ENCODE peak calls at places on chromosome 2, in eight cellular contexts. One of them, this sample, is unnamed.

GRCh38 chr2:127081826-127082633 is 24.9 kb downstream of the BIN1 start:
- DNase-seq in neural progenitor cell: no peak
- DNase-seq in HCT116: no peak
- DNase-seq in GM23248: no peak
- DNase-seq in SK-N-SH: no peak
- DNase-seq in OCI-LY7: peak; percentile 63
- DNase-seq in GM23338: peak; percentile 44
- DNase-seq in hepatocyte: peak; percentile 52
- DNase-seq in this sample: no peak

GRCh38 chr2:86044045-86044444 is 61.6 kb downstream of the POLR1A start:
- DNase-seq in neural progenitor cell: no peak
- DNase-seq in HCT116: no peak
- DNase-seq in GM23248: no peak
- DNase-seq in SK-N-SH: no peak
- DNase-seq in OCI-LY7: no peak
- DNase-seq in GM23338: no peak
- DNase-seq in hepatocyte: no peak
- DNase-seq in this sample: no peak

GRCh38 chr2:84201158-84201557 is 257.9 kb downstream of the SUCLG1 start:
- DNase-seq in neural progenitor cell: no peak
- DNase-seq in HCT116: no peak
- DNase-seq in GM23248: no peak
- DNase-seq in SK-N-SH: no peak
- DNase-seq in OCI-LY7: no peak
- DNase-seq in GM23338: no peak
- DNase-seq in hepatocyte: no peak
- DNase-seq in this sample: peak; percentile 15

GRCh38 chr2:171547720-171548119 is 25.4 kb downstream of the CYBRD1 start:
- DNase-seq in neural progenitor cell: no peak
- DNase-seq in HCT116: no peak
- DNase-seq in GM23248: peak; percentile 49
- DNase-seq in SK-N-SH: no peak
- DNase-seq in OCI-LY7: no peak
- DNase-seq in GM23338: no peak
- DNase-seq in hepatocyte: no peak
- DNase-seq in this sample: no peak

GRCh38 chr2:161237397-161238263 is 70.6 kb upstream of the PSMD14 start:
- DNase-seq in neural progenitor cell: peak; percentile 82
- DNase-seq in HCT116: no peak
- DNase-seq in GM23248: peak; percentile 72
- DNase-seq in SK-N-SH: peak; percentile 78
- DNase-seq in OCI-LY7: peak; percentile 49
- DNase-seq in GM23338: peak; percentile 73
- DNase-seq in hepatocyte: peak; percentile 54
- DNase-seq in this sample: peak; percentile 37

GRCh38 chr2:178884440-178884839 is 77.2 kb upstream of the TTN start:
- DNase-seq in neural progenitor cell: no peak
- DNase-seq in HCT116: no peak
- DNase-seq in GM23248: no peak
- DNase-seq in SK-N-SH: no peak
- DNase-seq in OCI-LY7: no peak
- DNase-seq in GM23338: no peak
- DNase-seq in hepatocyte: no peak
- DNase-seq in this sample: no peak

GRCh38 chr2:137220438-137220998 is 455.2 kb downstream of the THSD7B start:
- DNase-seq in neural progenitor cell: no peak
- DNase-seq in HCT116: no peak
- DNase-seq in GM23248: peak; percentile 78
- DNase-seq in SK-N-SH: no peak
- DNase-seq in OCI-LY7: no peak
- DNase-seq in GM23338: no peak
- DNase-seq in hepatocyte: no peak
- DNase-seq in this sample: no peak

GRCh38 chr2:24723668-24724067 is 69.5 kb downstream of the PTRHD1 start:
- DNase-seq in neural progenitor cell: no peak
- DNase-seq in HCT116: no peak
- DNase-seq in GM23248: no peak
- DNase-seq in SK-N-SH: no peak
- DNase-seq in OCI-LY7: no peak
- DNase-seq in GM23338: no peak
- DNase-seq in hepatocyte: no peak
- DNase-seq in this sample: no peak

GRCh38 chr2:29010946-29011649 is 30.0 kb downstream of the TOGARAM2 start:
- DNase-seq in neural progenitor cell: peak; percentile 32
- DNase-seq in HCT116: no peak
- DNase-seq in GM23248: peak; percentile 14
- DNase-seq in SK-N-SH: no peak
- DNase-seq in OCI-LY7: peak; percentile 6
- DNase-seq in GM23338: peak; percentile 29
- DNase-seq in hepatocyte: peak; percentile 65
- DNase-seq in this sample: peak; percentile 29

GRCh38 chr2:242032780-242033656 is 163.5 kb downstream of the RTP5 start:
- DNase-seq in neural progenitor cell: no peak
- DNase-seq in HCT116: no peak
- DNase-seq in GM23248: no peak
- DNase-seq in SK-N-SH: no peak
- DNase-seq in OCI-LY7: no peak
- DNase-seq in GM23338: no peak
- DNase-seq in hepatocyte: no peak
- DNase-seq in this sample: no peak

GRCh38 chr2:115782286-115782685 is 1339.8 kb downstream of the DPP10 start:
- DNase-seq in neural progenitor cell: no peak
- DNase-seq in HCT116: no peak
- DNase-seq in GM23248: no peak
- DNase-seq in SK-N-SH: no peak
- DNase-seq in OCI-LY7: no peak
- DNase-seq in GM23338: no peak
- DNase-seq in hepatocyte: no peak
- DNase-seq in this sample: no peak

GRCh38 chr2:98912221-98912851 is 23.7 kb downstream of the CRACDL start:
- DNase-seq in neural progenitor cell: no peak
- DNase-seq in HCT116: peak; percentile 29
- DNase-seq in GM23248: peak; percentile 96
- DNase-seq in SK-N-SH: peak; percentile 63
- DNase-seq in OCI-LY7: no peak
- DNase-seq in GM23338: no peak
- DNase-seq in hepatocyte: peak; percentile 62
- DNase-seq in this sample: no peak

GRCh38 chr2:6914829-6915228 is 2.4 kb upstream of the RNF144A start:
- DNase-seq in neural progenitor cell: no peak
- DNase-seq in HCT116: peak; percentile 71
- DNase-seq in GM23248: peak; percentile 54
- DNase-seq in SK-N-SH: no peak
- DNase-seq in OCI-LY7: no peak
- DNase-seq in GM23338: no peak
- DNase-seq in hepatocyte: no peak
- DNase-seq in this sample: no peak

GRCh38 chr2:219448099-219448775 is 13.6 kb downstream of the SPEG start:
- DNase-seq in neural progenitor cell: peak; percentile 56
- DNase-seq in HCT116: no peak
- DNase-seq in GM23248: no peak
- DNase-seq in SK-N-SH: no peak
- DNase-seq in OCI-LY7: no peak
- DNase-seq in GM23338: peak; percentile 80
- DNase-seq in hepatocyte: no peak
- DNase-seq in this sample: no peak
- TF ChIP-seq EZH2phosphoT487 in neural progenitor cell: peak; percentile 50
- TF ChIP-seq EZH2phosphoT487 in HCT116: no peak
- TF ChIP-seq EZH2phosphoT487 in GM23248: no peak
- TF ChIP-seq EZH2phosphoT487 in SK-N-SH: no peak
- TF ChIP-seq EZH2phosphoT487 in OCI-LY7: no peak
- TF ChIP-seq EZH2phosphoT487 in GM23338: no peak
- TF ChIP-seq EZH2phosphoT487 in hepatocyte: no peak
- TF ChIP-seq EZH2phosphoT487 in this sample: no peak

GRCh38 chr2:149989447-149990063 is 402.0 kb upstream of the MMADHC start:
- DNase-seq in neural progenitor cell: no peak
- DNase-seq in HCT116: no peak
- DNase-seq in GM23248: peak; percentile 62
- DNase-seq in SK-N-SH: no peak
- DNase-seq in OCI-LY7: no peak
- DNase-seq in GM23338: no peak
- DNase-seq in hepatocyte: no peak
- DNase-seq in this sample: no peak
- TF ChIP-seq EZH2phosphoT487 in neural progenitor cell: no peak
- TF ChIP-seq EZH2phosphoT487 in HCT116: no peak
- TF ChIP-seq EZH2phosphoT487 in GM23248: no peak
- TF ChIP-seq EZH2phosphoT487 in SK-N-SH: no peak
- TF ChIP-seq EZH2phosphoT487 in OCI-LY7: no peak
- TF ChIP-seq EZH2phosphoT487 in GM23338: no peak
- TF ChIP-seq EZH2phosphoT487 in hepatocyte: no peak
- TF ChIP-seq EZH2phosphoT487 in this sample: no peak

DNA sequence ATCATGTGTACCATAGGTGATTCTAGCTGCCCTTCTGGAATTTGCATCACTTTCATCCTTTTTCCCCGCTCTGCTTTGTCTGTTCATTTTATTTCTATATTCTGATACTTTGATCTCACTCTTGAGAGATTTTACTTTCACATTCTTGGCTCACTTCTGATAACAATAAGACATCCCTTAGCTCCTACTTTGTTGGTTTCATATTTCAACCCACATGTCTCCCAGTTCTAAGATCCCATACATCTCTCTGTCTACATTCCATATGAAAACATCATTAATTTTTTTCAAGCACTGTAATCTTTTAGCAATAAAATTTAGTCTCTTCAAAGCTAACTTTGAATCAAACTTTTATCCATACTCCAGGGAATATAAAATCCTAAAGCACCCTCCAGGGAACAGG is 75.5 kb downstream of the COL3A1 start:
- DNase-seq in neural progenitor cell: no peak
- DNase-seq in HCT116: no peak
- DNase-seq in GM23248: no peak
- DNase-seq in SK-N-SH: no peak
- DNase-seq in OCI-LY7: no peak
- DNase-seq in GM23338: no peak
- DNase-seq in hepatocyte: no peak
- DNase-seq in this sample: no peak
- TF ChIP-seq EZH2phosphoT487 in neural progenitor cell: no peak
- TF ChIP-seq EZH2phosphoT487 in HCT116: no peak
- TF ChIP-seq EZH2phosphoT487 in GM23248: no peak
- TF ChIP-seq EZH2phosphoT487 in SK-N-SH: no peak
- TF ChIP-seq EZH2phosphoT487 in OCI-LY7: no peak
- TF ChIP-seq EZH2phosphoT487 in GM23338: no peak
- TF ChIP-seq EZH2phosphoT487 in hepatocyte: no peak
- TF ChIP-seq EZH2phosphoT487 in this sample: no peak

GRCh38 chr2:37224063-37224462 is 7.3 kb downstream of the CEBPZ start:
- DNase-seq in neural progenitor cell: no peak
- DNase-seq in HCT116: no peak
- DNase-seq in GM23248: peak; percentile 9
- DNase-seq in SK-N-SH: no peak
- DNase-seq in OCI-LY7: no peak
- DNase-seq in GM23338: no peak
- DNase-seq in hepatocyte: no peak
- DNase-seq in this sample: no peak
- TF ChIP-seq EZH2phosphoT487 in neural progenitor cell: no peak
- TF ChIP-seq EZH2phosphoT487 in HCT116: no peak
- TF ChIP-seq EZH2phosphoT487 in GM23248: no peak
- TF ChIP-seq EZH2phosphoT487 in SK-N-SH: no peak
- TF ChIP-seq EZH2phosphoT487 in OCI-LY7: no peak
- TF ChIP-seq EZH2phosphoT487 in GM23338: no peak
- TF ChIP-seq EZH2phosphoT487 in hepatocyte: no peak
- TF ChIP-seq EZH2phosphoT487 in this sample: no peak

This sample was measured in MM.1S.